ENCODE peak calls at places on chromosomes 3 and 15, in four cellular contexts. C, I, L and B are unnamed samples.

GRCh38 chr15:37771462-37771861 is 163.0 kb upstream of the TMCO5A start:
- DNase-seq in C (no peak), I (no peak), L (peak), B (no peak)

GRCh38 chr3:30042274-30042859 is 564.0 kb upstream of the TGFBR2 start:
- DNase-seq in C (peak), I (no peak), L (peak), B (peak)

GRCh38 chr3:141402476-141403171 is 34.3 kb downstream of the ZBTB38 start:
- DNase-seq in C (peak), I (peak), L (peak), B (peak)

GRCh38 chr3:134328147-134328591 is 46.1 kb downstream of the AMOTL2 start:
- DNase-seq in C (no peak), I (peak), L (peak), B (no peak)

GRCh38 chr15:60255390-60255789 is 142.4 kb downstream of the ANXA2 start:
- DNase-seq in C (no peak), I (no peak), L (no peak), B (no peak)

GRCh38 chr3:101128786-101129185 is 135.6 kb upstream of the ABI3BP start:
- DNase-seq in C (no peak), I (no peak), L (no peak), B (no peak)

GRCh38 chr3:73192036-73192738 is 130.7 kb downstream of the EBLN2 start:
- DNase-seq in C (no peak), I (no peak), L (no peak), B (no peak)

GRCh38 chr3:89107461-89108035 is at the start of gene EPHA3:
- DNase-seq in C (peak), I (no peak), L (peak), B (peak)

GRCh38 chr3:187725218-187725617 is 20.1 kb downstream of the BCL6 start:
- DNase-seq in C (no peak), I (no peak), L (no peak), B (no peak)

GRCh38 chr15:95307115-95307514 is 1023.4 kb upstream of the NR2F2 start:
- DNase-seq in C (no peak), I (no peak), L (no peak), B (no peak)

GRCh38 chr3:182389041-182389815 is 404.1 kb upstream of the ATP11B start:
- DNase-seq in C (no peak), I (no peak), L (no peak), B (no peak)

GRCh38 chr3:100437879-100438622 is 36.7 kb downstream of the LNP1 start:
- DNase-seq in C (no peak), I (no peak), L (no peak), B (no peak)

GRCh38 chr3:44326035-44326434 is 12.5 kb upstream of the TCAIM start:
- DNase-seq in C (no peak), I (no peak), L (peak), B (no peak)

GRCh38 chr15:95929232-95929846 is 401.2 kb upstream of the NR2F2 start:
- DNase-seq in C (no peak), I (no peak), L (peak), B (no peak)

GRCh38 chr3:172203522-172204258 is 164.3 kb downstream of the FNDC3B start:
- DNase-seq in C (no peak), I (no peak), L (no peak), B (no peak)

GRCh38 chr3:54836876-54837275 is 91.0 kb downstream of the LRTM1 start:
- DNase-seq in C (no peak), I (no peak), L (no peak), B (no peak)

GRCh38 chr15:44298878-44299277 is 10.4 kb downstream of the GOLM2 start:
- DNase-seq in C (no peak), I (no peak), L (no peak), B (no peak)

GRCh38 chr15:41047474-41047873 is 68.6 kb downstream of the INO80 start:
- DNase-seq in C (no peak), I (no peak), L (no peak), B (no peak)

GRCh38 chr15:41042851-41043250 is 73.2 kb downstream of the INO80 start:
- DNase-seq in C (no peak), I (no peak), L (no peak), B (no peak)

GRCh38 chr15:41048397-41048796 is 67.7 kb downstream of the INO80 start:
- DNase-seq in C (no peak), I (no peak), L (no peak), B (no peak)

GRCh38 chr15:41043276-41043675 is 72.8 kb downstream of the INO80 start:
- DNase-seq in C (no peak), I (no peak), L (peak), B (no peak)
- H3K27ac ChIP-seq in C (no peak), I (no peak), L (peak), B (no peak)

GRCh38 chr3:129004639-129005295 is 3.7 kb downstream of the EFCC1 start:
- DNase-seq in C (no peak), I (no peak), L (no peak), B (no peak)
- H3K27ac ChIP-seq in C (no peak), I (no peak), L (peak), B (no peak)

DNA sequence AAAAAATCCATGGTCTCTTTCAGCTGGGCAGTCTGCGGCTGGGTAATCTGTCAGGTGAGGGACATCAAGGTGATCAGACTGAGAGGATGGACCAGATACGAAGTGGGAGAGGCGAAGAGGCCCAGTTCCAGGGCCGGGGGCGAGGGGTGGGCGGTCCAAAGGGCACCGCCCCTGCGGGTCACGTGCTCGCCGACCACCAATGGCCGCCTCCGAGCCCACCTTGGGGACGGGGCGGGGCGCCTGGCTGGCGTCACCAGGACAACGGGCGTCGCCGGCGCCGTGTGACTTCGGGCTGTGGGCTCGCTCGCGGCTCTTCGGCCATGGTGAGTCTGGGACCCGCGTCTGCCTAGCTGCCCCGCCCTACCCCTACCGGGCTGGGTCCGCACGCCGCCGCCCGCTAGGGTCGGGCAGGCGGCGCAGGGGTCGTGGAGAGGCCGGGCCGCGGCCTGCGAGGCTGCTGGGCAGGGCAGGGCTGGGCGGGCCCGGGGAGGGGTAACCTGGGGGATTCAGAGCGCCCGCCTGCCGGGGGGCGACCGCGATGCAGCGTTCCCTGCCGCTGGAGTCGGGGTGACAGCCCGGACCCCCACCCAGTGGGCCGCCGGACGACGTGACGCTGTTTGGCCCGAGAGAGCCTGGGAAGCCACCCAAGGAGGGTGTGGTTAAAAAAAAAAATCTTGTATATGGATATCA is at the start of gene FBXL2:
- DNase-seq in C (peak), I (peak), L (peak), B (no peak)
- H3K27ac ChIP-seq in C (peak), I (peak), L (peak), B (no peak)

GRCh38 chr3:50256978-50257890 is 11.7 kb upstream of the SEMA3B start:
- DNase-seq in C (no peak), I (no peak), L (no peak), B (no peak)
- H3K27ac ChIP-seq in C (peak), I (peak), L (no peak), B (no peak)

GRCh38 chr3:13621381-13622221 is 72.7 kb downstream of the FBLN2 start:
- DNase-seq in C (no peak), I (no peak), L (no peak), B (peak)

GRCh38 chr3:13620776-13621365 is 71.9 kb downstream of the FBLN2 start:
- DNase-seq in C (no peak), I (no peak), L (no peak), B (no peak)

GRCh38 chr3:13623101-13623654 is 74.3 kb downstream of the FBLN2 start:
- DNase-seq in C (no peak), I (no peak), L (peak), B (no peak)

GRCh38 chr3:13624021-13624420 is 75.1 kb downstream of the FBLN2 start:
- DNase-seq in C (no peak), I (no peak), L (no peak), B (no peak)

DNA sequence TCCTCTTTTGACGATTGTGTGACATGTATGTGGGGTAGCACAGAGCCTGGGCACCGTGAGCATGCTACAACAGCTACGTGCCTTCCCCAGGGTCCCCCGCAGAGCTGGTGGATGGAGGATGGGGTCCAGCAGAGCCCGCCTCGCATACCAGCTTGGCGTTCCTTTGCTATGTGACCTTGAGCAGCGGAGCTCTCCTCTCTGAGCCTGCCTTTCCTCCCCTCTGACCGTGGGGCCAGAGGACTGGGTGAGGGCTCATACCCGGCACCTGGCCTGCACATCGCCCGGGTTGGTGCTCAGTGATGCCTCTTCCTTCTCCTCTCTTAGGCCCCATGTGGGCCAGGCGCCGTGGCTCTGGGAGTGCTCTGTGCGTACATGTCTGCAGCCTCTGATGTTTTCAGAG is 73.4 kb downstream of the FBLN2 start:
- DNase-seq in C (no peak), I (no peak), L (no peak), B (no peak)
- H3K27ac ChIP-seq in C (no peak), I (peak), L (no peak), B (no peak)

GRCh38 chr3:186077466-186077865 is 31.4 kb downstream of the ETV5 start:
- DNase-seq in C (no peak), I (no peak), L (no peak), B (no peak)

GRCh38 chr3:186073641-186074040 is 35.2 kb downstream of the ETV5 start:
- DNase-seq in C (no peak), I (no peak), L (peak), B (no peak)

GRCh38 chr3:186075489-186075888 is 33.4 kb downstream of the ETV5 start:
- DNase-seq in C (no peak), I (no peak), L (no peak), B (no peak)

GRCh38 chr3:186079925-186080324 is 29.0 kb downstream of the ETV5 start:
- DNase-seq in C (no peak), I (no peak), L (no peak), B (no peak)

DNA sequence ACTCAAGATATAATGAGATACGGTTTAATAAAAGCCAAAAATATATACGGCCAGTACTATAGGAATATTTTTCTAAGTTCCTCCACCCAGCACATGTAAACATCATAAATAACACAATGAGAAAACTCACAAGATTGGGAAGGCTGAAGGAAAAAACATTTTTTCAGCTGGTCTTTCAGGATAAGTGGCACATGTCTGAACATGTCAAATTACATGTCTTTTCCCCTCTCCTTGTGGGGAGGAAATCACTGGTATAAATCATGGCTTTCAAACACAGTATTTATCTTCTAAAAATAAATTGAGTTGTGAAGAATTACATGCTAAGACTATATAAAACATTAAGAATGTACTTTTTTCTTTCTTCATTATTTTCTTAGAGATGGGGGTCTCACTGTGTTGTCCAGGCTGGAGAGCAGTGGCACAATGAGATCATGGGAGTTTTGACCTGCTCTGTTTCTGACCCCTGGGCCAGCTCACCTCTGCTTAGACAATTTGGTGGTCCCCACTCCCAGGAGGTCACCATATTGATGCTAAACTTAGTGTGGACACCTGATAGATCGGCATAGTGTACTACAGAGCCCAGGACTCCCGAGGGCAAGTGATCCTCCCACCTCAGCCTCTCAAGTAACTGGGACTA is 32.8 kb downstream of the ETV5 start:
- DNase-seq in C (no peak), I (no peak), L (no peak), B (no peak)
- H3K27ac ChIP-seq in C (no peak), I (no peak), L (no peak), B (no peak)

GRCh38 chr3:129195731-129196256 is 12.1 kb upstream of the CNBP start:
- DNase-seq in C (no peak), I (no peak), L (peak), B (no peak)
- H3K27ac ChIP-seq in C (no peak), I (peak), L (peak), B (no peak)

DNA sequence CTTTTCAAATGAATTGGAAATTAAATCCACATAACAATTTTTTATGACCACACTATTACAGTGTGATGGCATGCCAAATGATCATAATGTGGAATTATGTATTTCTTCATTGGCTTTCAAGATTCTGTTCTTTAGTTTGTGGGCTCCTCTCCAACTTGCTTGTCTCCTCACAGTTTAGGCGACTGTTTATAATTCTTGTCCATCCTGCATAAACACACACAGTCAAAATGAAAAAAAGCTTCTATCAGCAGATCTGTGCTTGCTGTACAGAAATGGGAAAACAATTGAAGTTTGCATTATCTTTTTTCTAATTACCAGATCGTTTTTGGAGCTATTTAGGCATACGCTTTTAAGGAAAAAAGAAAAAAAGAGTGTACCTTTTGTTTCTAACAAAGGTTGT is 37.0 kb downstream of the OPA1 start:
- DNase-seq in C (no peak), I (no peak), L (peak), B (no peak)
- H3K27ac ChIP-seq in C (no peak), I (no peak), L (no peak), B (no peak)